ENCODE peak calls at places on chromosomes 16 and 17, in four cellular contexts. One of them, this sample, is unnamed.

GRCh38 chr17:79627184-79627765 is 16.4 kb upstream of the RBFOX3 start:
- DNase-seq in fibroblast of the conjunctiva: no peak
- DNase-seq in astrocyte of the hippocampus: no peak
- DNase-seq in non-pigmented ciliary epithelial cell: no peak
- DNase-seq in this sample: no peak

GRCh38 chr16:53370827-53371226 is 63.4 kb upstream of the RBL2 start:
- DNase-seq in non-pigmented ciliary epithelial cell: no peak
- DNase-seq in astrocyte of the hippocampus: no peak
- DNase-seq in fibroblast of the conjunctiva: no peak
- DNase-seq in this sample: no peak

GRCh38 chr16:89242795-89243200 is 25.3 kb downstream of the ZNF778 start:
- DNase-seq in non-pigmented ciliary epithelial cell: no peak
- DNase-seq in astrocyte of the hippocampus: no peak
- DNase-seq in fibroblast of the conjunctiva: no peak
- DNase-seq in this sample: no peak

GRCh38 chr16:81077077-81077940 is at the start of gene C16orf46:
- DNase-seq in fibroblast of the conjunctiva: peak; percentile 92
- DNase-seq in astrocyte of the hippocampus: peak; percentile 99
- DNase-seq in non-pigmented ciliary epithelial cell: peak; percentile 76
- DNase-seq in this sample: peak; percentile 98

GRCh38 chr16:84532299-84532724 is 27.9 kb upstream of the MEAK7 start:
- DNase-seq in astrocyte of the hippocampus: peak; percentile 96
- DNase-seq in non-pigmented ciliary epithelial cell: peak; percentile 82
- DNase-seq in fibroblast of the conjunctiva: peak; percentile 78
- DNase-seq in this sample: no peak

GRCh38 chr17:28518578-28518977 is 12.4 kb downstream of the FOXN1 start:
- DNase-seq in fibroblast of the conjunctiva: no peak
- DNase-seq in astrocyte of the hippocampus: no peak
- DNase-seq in non-pigmented ciliary epithelial cell: no peak
- DNase-seq in this sample: no peak

GRCh38 chr17:75777243-75777922 is 7.2 kb upstream of the UNK start:
- DNase-seq in fibroblast of the conjunctiva: no peak
- DNase-seq in astrocyte of the hippocampus: no peak
- DNase-seq in non-pigmented ciliary epithelial cell: no peak
- DNase-seq in this sample: no peak

GRCh38 chr16:51237207-51237606 is 86.1 kb upstream of the SALL1 start:
- DNase-seq in fibroblast of the conjunctiva: no peak
- DNase-seq in astrocyte of the hippocampus: no peak
- DNase-seq in non-pigmented ciliary epithelial cell: no peak
- DNase-seq in this sample: no peak

This sample was measured in stimulated activated naive CD8-positive, alpha-beta T cell treated with anti-CD3 and anti-CD28 coated beads, Interleukin-15, Interleukin-2, amounts not matched to agents 100 U/mL and 50 U/mL, for 24 hours.